ENCODE peak calls at places on chromosomes 5 and 9, in six cellular contexts. One of them, this sample, is unnamed.

GRCh38 chr5:643811-644271 is 31.7 kb downstream of the CEP72 start:
- DNase-seq in HCT116: no peak
- DNase-seq in psoas muscle: peak; percentile 38
- DNase-seq in IMR-90: no peak
- DNase-seq in heart right ventricle: no peak
- DNase-seq in prostate gland: no peak
- DNase-seq in this sample: no peak

GRCh38 chr9:12878342-12878978 is 103.6 kb downstream of the LURAP1L start:
- DNase-seq in HCT116: no peak
- DNase-seq in psoas muscle: no peak
- DNase-seq in IMR-90: peak; percentile 47
- DNase-seq in heart right ventricle: no peak
- DNase-seq in prostate gland: no peak
- DNase-seq in this sample: no peak

GRCh38 chr9:68999393-69000105 is 14.4 kb downstream of the PRKACG start:
- DNase-seq in HCT116: peak; percentile 61
- DNase-seq in psoas muscle: no peak
- DNase-seq in IMR-90: peak; percentile 65
- DNase-seq in heart right ventricle: peak; percentile 84
- DNase-seq in prostate gland: peak; percentile 68
- DNase-seq in this sample: peak; percentile 48

GRCh38 chr9:114007991-114008666 is 70.0 kb downstream of the AMBP start:
- DNase-seq in HCT116: no peak
- DNase-seq in psoas muscle: no peak
- DNase-seq in IMR-90: no peak
- DNase-seq in heart right ventricle: peak; percentile 2
- DNase-seq in prostate gland: no peak
- DNase-seq in this sample: no peak

GRCh38 chr5:39266442-39266841 is 47.1 kb upstream of the FYB1 start:
- DNase-seq in HCT116: no peak
- DNase-seq in psoas muscle: no peak
- DNase-seq in IMR-90: peak; percentile 5
- DNase-seq in heart right ventricle: no peak
- DNase-seq in prostate gland: no peak
- DNase-seq in this sample: no peak

GRCh38 chr5:149954798-149955197 is 5.8 kb upstream of the SLC26A2 start:
- DNase-seq in HCT116: no peak
- DNase-seq in psoas muscle: no peak
- DNase-seq in IMR-90: no peak
- DNase-seq in heart right ventricle: no peak
- DNase-seq in prostate gland: no peak
- DNase-seq in this sample: no peak

GRCh38 chr5:153516503-153516902 is 26.0 kb downstream of the GRIA1 start:
- DNase-seq in HCT116: no peak
- DNase-seq in psoas muscle: no peak
- DNase-seq in IMR-90: no peak
- DNase-seq in heart right ventricle: no peak
- DNase-seq in prostate gland: no peak
- DNase-seq in this sample: no peak

GRCh38 chr9:3912260-3912659 is 386.5 kb upstream of the RFX3 start:
- DNase-seq in HCT116: no peak
- DNase-seq in psoas muscle: no peak
- DNase-seq in IMR-90: no peak
- DNase-seq in heart right ventricle: no peak
- DNase-seq in prostate gland: no peak
- DNase-seq in this sample: no peak

GRCh38 chr5:177545487-177546261 is 8.7 kb downstream of the FAM193B start:
- DNase-seq in HCT116: no peak
- DNase-seq in psoas muscle: peak; percentile 73
- DNase-seq in IMR-90: peak; percentile 83
- DNase-seq in heart right ventricle: peak; percentile 65
- DNase-seq in prostate gland: no peak
- DNase-seq in this sample: no peak

GRCh38 chr5:100595152-100595811 is 60.1 kb downstream of the FAM174A start:
- DNase-seq in HCT116: no peak
- DNase-seq in psoas muscle: peak; percentile 69
- DNase-seq in IMR-90: peak; percentile 97
- DNase-seq in heart right ventricle: peak; percentile 29
- DNase-seq in prostate gland: no peak
- DNase-seq in this sample: no peak

GRCh38 chr5:55176176-55176818 is 3.3 kb upstream of the CDC20B start:
- DNase-seq in HCT116: no peak
- DNase-seq in psoas muscle: peak; percentile 62
- DNase-seq in IMR-90: no peak
- DNase-seq in heart right ventricle: no peak
- DNase-seq in prostate gland: no peak
- DNase-seq in this sample: no peak

GRCh38 chr9:27888661-27889295 is 315.5 kb upstream of the C9orf72 start:
- DNase-seq in HCT116: peak; percentile 7
- DNase-seq in psoas muscle: no peak
- DNase-seq in IMR-90: no peak
- DNase-seq in heart right ventricle: no peak
- DNase-seq in prostate gland: no peak
- DNase-seq in this sample: no peak

GRCh38 chr5:73157399-73158303 is 15.3 kb upstream of the TMEM174 start:
- DNase-seq in HCT116: no peak
- DNase-seq in psoas muscle: no peak
- DNase-seq in IMR-90: no peak
- DNase-seq in heart right ventricle: no peak
- DNase-seq in prostate gland: no peak
- DNase-seq in this sample: no peak

GRCh38 chr5:95835682-95836405 is 13.3 kb upstream of the GLRX start:
- DNase-seq in HCT116: no peak
- DNase-seq in psoas muscle: peak; percentile 70
- DNase-seq in IMR-90: no peak
- DNase-seq in heart right ventricle: no peak
- DNase-seq in prostate gland: no peak
- DNase-seq in this sample: no peak

GRCh38 chr9:31612336-31613030 is 772.0 kb upstream of the ACO1 start:
- DNase-seq in HCT116: no peak
- DNase-seq in psoas muscle: no peak
- DNase-seq in IMR-90: no peak
- DNase-seq in heart right ventricle: no peak
- DNase-seq in prostate gland: no peak
- DNase-seq in this sample: no peak

GRCh38 chr9:95009459-95009858 is 283.0 kb downstream of the AOPEP start:
- DNase-seq in HCT116: no peak
- DNase-seq in psoas muscle: no peak
- DNase-seq in IMR-90: no peak
- DNase-seq in heart right ventricle: no peak
- DNase-seq in prostate gland: no peak
- DNase-seq in this sample: no peak

GRCh38 chr5:78507531-78507930 is 141.0 kb downstream of the LHFPL2 start:
- DNase-seq in HCT116: no peak
- DNase-seq in psoas muscle: no peak
- DNase-seq in IMR-90: no peak
- DNase-seq in heart right ventricle: no peak
- DNase-seq in prostate gland: no peak
- DNase-seq in this sample: no peak

GRCh38 chr9:117860849-117861248 is 156.6 kb downstream of the TLR4 start:
- DNase-seq in HCT116: no peak
- DNase-seq in psoas muscle: no peak
- DNase-seq in IMR-90: no peak
- DNase-seq in heart right ventricle: no peak
- DNase-seq in prostate gland: no peak
- DNase-seq in this sample: no peak

GRCh38 chr5:127410906-127411780 is 106.3 kb upstream of the PRRC1 start:
- DNase-seq in HCT116: no peak
- DNase-seq in psoas muscle: no peak
- DNase-seq in IMR-90: no peak
- DNase-seq in heart right ventricle: no peak
- DNase-seq in prostate gland: no peak
- DNase-seq in this sample: no peak

GRCh38 chr9:38690574-38690973 is 29.4 kb downstream of the FAM240B start:
- DNase-seq in HCT116: no peak
- DNase-seq in psoas muscle: no peak
- DNase-seq in IMR-90: no peak
- DNase-seq in heart right ventricle: no peak
- DNase-seq in prostate gland: no peak
- DNase-seq in this sample: no peak

GRCh38 chr9:107358867-107359440 is 75.9 kb downstream of the RAD23B start:
- DNase-seq in HCT116: no peak
- DNase-seq in psoas muscle: no peak
- DNase-seq in IMR-90: no peak
- DNase-seq in heart right ventricle: no peak
- DNase-seq in prostate gland: no peak
- DNase-seq in this sample: no peak

GRCh38 chr5:181173027-181173419 is 25.6 kb downstream of the OR2V2 start:
- DNase-seq in HCT116: no peak
- DNase-seq in psoas muscle: no peak
- DNase-seq in IMR-90: no peak
- DNase-seq in heart right ventricle: no peak
- DNase-seq in prostate gland: no peak
- DNase-seq in this sample: no peak

GRCh38 chr9:110949081-110949480 is 89.2 kb downstream of the LPAR1 start:
- DNase-seq in HCT116: no peak
- DNase-seq in psoas muscle: no peak
- DNase-seq in IMR-90: no peak
- DNase-seq in heart right ventricle: no peak
- DNase-seq in prostate gland: no peak
- DNase-seq in this sample: no peak

GRCh38 chr9:95030920-95031662 is 286.4 kb downstream of the FANCC start:
- DNase-seq in HCT116: no peak
- DNase-seq in psoas muscle: no peak
- DNase-seq in IMR-90: no peak
- DNase-seq in heart right ventricle: no peak
- DNase-seq in prostate gland: no peak
- DNase-seq in this sample: no peak

GRCh38 chr5:154520861-154521453 is 42.9 kb upstream of the HAND1 start:
- DNase-seq in HCT116: peak; percentile 63
- DNase-seq in psoas muscle: no peak
- DNase-seq in IMR-90: no peak
- DNase-seq in heart right ventricle: no peak
- DNase-seq in prostate gland: no peak
- DNase-seq in this sample: no peak

GRCh38 chr9:87781331-87781730 is 55.4 kb downstream of the CTSL start:
- DNase-seq in HCT116: no peak
- DNase-seq in psoas muscle: no peak
- DNase-seq in IMR-90: no peak
- DNase-seq in heart right ventricle: no peak
- DNase-seq in prostate gland: no peak
- DNase-seq in this sample: no peak

GRCh38 chr9:87776481-87777373 is 50.8 kb downstream of the CTSL start:
- DNase-seq in HCT116: no peak
- DNase-seq in psoas muscle: no peak
- DNase-seq in IMR-90: no peak
- DNase-seq in heart right ventricle: no peak
- DNase-seq in prostate gland: no peak
- DNase-seq in this sample: no peak

GRCh38 chr9:87783180-87783579 is 57.3 kb downstream of the CTSL start:
- DNase-seq in HCT116: no peak
- DNase-seq in psoas muscle: no peak
- DNase-seq in IMR-90: no peak
- DNase-seq in heart right ventricle: no peak
- DNase-seq in prostate gland: no peak
- DNase-seq in this sample: no peak

GRCh38 chr9:87778996-87779395 is 53.1 kb downstream of the CTSL start:
- DNase-seq in HCT116: no peak
- DNase-seq in psoas muscle: no peak
- DNase-seq in IMR-90: no peak
- DNase-seq in heart right ventricle: no peak
- DNase-seq in prostate gland: no peak
- DNase-seq in this sample: no peak
- H3K27ac ChIP-seq in HCT116: no peak overlapping the region
- H3K27ac ChIP-seq in psoas muscle: no peak overlapping the region
- H3K27ac ChIP-seq in IMR-90: no peak overlapping the region
- H3K27ac ChIP-seq in heart right ventricle: no peak overlapping the region
- H3K27ac ChIP-seq in prostate gland: no peak overlapping the region
- H3K27ac ChIP-seq in this sample: no peak overlapping the region

GRCh38 chr5:108093186-108093585 is 288.7 kb downstream of the FBXL17 start:
- DNase-seq in HCT116: peak; percentile 6
- DNase-seq in psoas muscle: no peak
- DNase-seq in IMR-90: peak; percentile 47
- DNase-seq in heart right ventricle: no peak
- DNase-seq in prostate gland: no peak
- DNase-seq in this sample: no peak
- TF ChIP-seq CTCF in HCT116: peak; percentile 58
- TF ChIP-seq CTCF in psoas muscle: no peak
- TF ChIP-seq CTCF in IMR-90: peak; percentile 54
- TF ChIP-seq CTCF in heart right ventricle: peak; percentile 29
- TF ChIP-seq CTCF in prostate gland: no peak
- TF ChIP-seq CTCF in this sample: no peak

DNA sequence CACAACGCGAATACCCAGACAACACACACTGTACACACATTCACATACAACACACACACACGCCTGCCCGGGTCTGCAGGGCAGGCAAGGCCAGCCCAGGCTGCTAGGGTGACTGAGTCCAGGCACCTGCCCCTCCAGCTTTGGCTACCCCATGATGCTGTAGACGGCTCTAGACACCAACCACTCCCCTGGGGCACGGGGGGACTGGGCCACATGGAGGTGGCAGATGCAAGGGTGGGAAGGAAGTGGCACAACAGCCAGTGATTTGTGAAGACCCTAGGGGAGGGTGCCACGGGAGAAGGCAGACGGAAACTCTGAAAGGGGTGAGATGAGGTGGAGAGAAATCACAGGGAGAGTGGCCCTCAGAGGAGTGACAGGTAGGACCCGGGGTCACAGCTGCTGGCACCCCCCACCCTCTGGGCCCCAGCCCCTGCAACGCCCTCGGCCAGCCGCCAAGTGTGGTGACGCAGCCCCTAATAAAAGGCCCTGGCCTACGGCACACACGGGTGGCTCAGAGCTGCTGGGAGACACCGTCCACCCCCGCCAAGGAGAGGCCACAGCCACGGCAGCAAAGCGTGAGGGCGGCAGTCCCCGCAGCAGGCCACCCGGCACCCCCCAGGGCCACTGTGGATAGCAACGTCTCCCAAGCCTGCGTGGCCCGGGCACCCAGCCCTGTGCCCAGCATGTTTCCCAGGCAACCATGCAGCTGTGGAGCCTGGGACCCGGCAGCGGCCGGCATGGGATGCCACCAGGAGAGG is 6.6 kb upstream of the CCDC187 start:
- DNase-seq in HCT116: no peak
- DNase-seq in psoas muscle: no peak
- DNase-seq in IMR-90: no peak
- DNase-seq in heart right ventricle: no peak
- DNase-seq in prostate gland: no peak
- DNase-seq in this sample: no peak
- H3K27me3 ChIP-seq in HCT116: no peaks in the 10 kb centered on the region
- H3K27me3 ChIP-seq in psoas muscle: peaks cover 54% of the 10 kb centered on the region
- H3K27me3 ChIP-seq in IMR-90: no peaks in the 10 kb centered on the region
- H3K27me3 ChIP-seq in heart right ventricle: peaks cover 18% of the 10 kb centered on the region
- H3K27me3 ChIP-seq in prostate gland: no peaks in the 10 kb centered on the region
- H3K27me3 ChIP-seq in this sample: peaks cover 20% of the 10 kb centered on the region

GRCh38 chr5:166062719-166063118 is 2228.7 kb upstream of the WWC1 start:
- DNase-seq in HCT116: no peak
- DNase-seq in psoas muscle: no peak
- DNase-seq in IMR-90: no peak
- DNase-seq in heart right ventricle: no peak
- DNase-seq in prostate gland: no peak
- DNase-seq in this sample: no peak

DNA sequence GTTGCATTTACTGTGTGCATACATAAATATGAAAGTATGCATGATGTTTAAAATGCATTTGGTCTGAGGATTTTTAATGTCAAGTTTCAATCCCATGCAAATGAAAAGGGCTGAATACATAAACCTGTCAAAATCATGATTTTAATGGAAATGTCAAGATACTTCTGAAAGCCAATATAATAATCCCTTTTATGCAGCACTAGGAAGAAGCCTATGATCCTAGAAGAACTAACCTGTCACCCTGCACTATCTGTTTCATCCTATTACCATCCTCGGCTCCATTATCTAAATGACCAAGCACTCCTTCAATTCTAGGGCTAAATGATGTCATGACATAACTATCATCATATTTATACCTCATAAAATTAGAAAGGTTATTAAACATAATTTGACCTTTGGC is 2229.4 kb upstream of the WWC1 start:
- DNase-seq in HCT116: no peak
- DNase-seq in psoas muscle: no peak
- DNase-seq in IMR-90: no peak
- DNase-seq in heart right ventricle: no peak
- DNase-seq in prostate gland: no peak
- DNase-seq in this sample: no peak
- H3K27ac ChIP-seq in HCT116: no peak overlapping the region
- H3K27ac ChIP-seq in psoas muscle: no peak overlapping the region
- H3K27ac ChIP-seq in IMR-90: no peak overlapping the region
- H3K27ac ChIP-seq in heart right ventricle: no peak overlapping the region
- H3K27ac ChIP-seq in prostate gland: no peak overlapping the region
- H3K27ac ChIP-seq in this sample: no peak overlapping the region

This sample was measured in CD4-positive, alpha-beta T cell.